ENCODE peak calls at places on chromosome 1, in seven cellular contexts. I is HCT116, P is HepG2, Z is K562, D is GM12878, Y is SK-N-SH, M is H1. U is an unnamed sample.

GRCh38 chr1:58283380-58284338 is 262.9 kb downstream of the OMA1 start:
- DNase-seq in I (no peak), P (peak), Z (no peak), D (no peak), Y (no peak), M (no peak), U (no peak)

GRCh38 chr1:6603424-6603850 is 768 bp upstream of the KLHL21 start:
- DNase-seq in I (no peak), P (peak), Z (peak), D (no peak), Y (no peak), M (peak), U (peak)

GRCh38 chr1:91891486-91891885 is 5.5 kb upstream of the TGFBR3 start:
- DNase-seq in I (no peak), P (no peak), Z (no peak), D (no peak), Y (no peak), M (no peak), U (no peak)

GRCh38 chr1:222769968-222770620 is 33.1 kb downstream of the FAM177B start:
- DNase-seq in I (no peak), P (no peak), Z (no peak), D (no peak), Y (no peak), M (no peak), U (no peak)

GRCh38 chr1:14259191-14259757 is 339.2 kb upstream of the KAZN start:
- DNase-seq in I (no peak), P (no peak), Z (no peak), D (no peak), Y (no peak), M (no peak), U (no peak)

GRCh38 chr1:62712625-62713243 is 24.5 kb upstream of the DOCK7 start:
- DNase-seq in I (no peak), P (no peak), Z (no peak), D (no peak), Y (no peak), M (no peak), U (no peak)

GRCh38 chr1:110337704-110338199 is 1.4 kb upstream of the RBM15 start:
- DNase-seq in I (no peak), P (peak), Z (peak), D (no peak), Y (peak), M (peak), U (no peak)

GRCh38 chr1:15343729-15344128 is 66.0 kb upstream of the EFHD2 start:
- DNase-seq in I (no peak), P (no peak), Z (no peak), D (no peak), Y (no peak), M (no peak), U (no peak)

GRCh38 chr1:118151312-118151937 is 33.6 kb downstream of the SPAG17 start:
- DNase-seq in I (peak), P (peak), Z (peak), D (peak), Y (peak), M (peak), U (peak)

GRCh38 chr1:41784516-41785279 is 134.0 kb downstream of the HIVEP3 start:
- DNase-seq in I (no peak), P (no peak), Z (no peak), D (no peak), Y (no peak), M (no peak), U (no peak)

GRCh38 chr1:40078512-40079333 is 18.3 kb downstream of the PPT1 start:
- DNase-seq in I (peak), P (peak), Z (peak), D (no peak), Y (peak), M (peak), U (no peak)

GRCh38 chr1:16248603-16249534 is 11.9 kb upstream of the CPLANE2 start:
- DNase-seq in I (peak), P (no peak), Z (peak), D (peak), Y (peak), M (no peak), U (no peak)

GRCh38 chr1:63728611-63729226 is 45.1 kb upstream of the ROR1 start:
- DNase-seq in I (no peak), P (no peak), Z (no peak), D (no peak), Y (no peak), M (peak), U (no peak)

GRCh38 chr1:157193219-157193618 is 55.0 kb upstream of the ETV3 start:
- DNase-seq in I (no peak), P (no peak), Z (no peak), D (no peak), Y (no peak), M (no peak), U (no peak)

GRCh38 chr1:65820983-65821382 is 28.3 kb downstream of the PDE4B start:
- DNase-seq in I (no peak), P (no peak), Z (no peak), D (no peak), Y (no peak), M (no peak), U (no peak)

GRCh38 chr1:3501856-3502665 is 47.6 kb downstream of the ARHGEF16 start:
- DNase-seq in I (no peak), P (peak), Z (peak), D (no peak), Y (peak), M (peak), U (peak)

GRCh38 chr1:204647114-204647804 is 38.3 kb downstream of the LRRN2 start:
- DNase-seq in I (peak), P (peak), Z (peak), D (peak), Y (no peak), M (no peak), U (peak)

GRCh38 chr1:99465176-99465900 is 180.6 kb upstream of the PALMD start:
- DNase-seq in I (no peak), P (no peak), Z (no peak), D (no peak), Y (peak), M (no peak), U (peak)

GRCh38 chr1:153619171-153619570 is 3.0 kb upstream of the S100A14 start:
- DNase-seq in I (no peak), P (no peak), Z (no peak), D (no peak), Y (no peak), M (no peak), U (no peak)

GRCh38 chr1:180101411-180101810 is 53.3 kb upstream of the QSOX1 start:
- DNase-seq in I (no peak), P (no peak), Z (no peak), D (no peak), Y (no peak), M (no peak), U (no peak)

GRCh38 chr1:164670026-164670425 is 111.0 kb downstream of the PBX1 start:
- DNase-seq in I (no peak), P (no peak), Z (no peak), D (no peak), Y (no peak), M (no peak), U (no peak)

GRCh38 chr1:52416811-52417210 is 12.4 kb downstream of the PRPF38A start:
- DNase-seq in I (no peak), P (no peak), Z (no peak), D (no peak), Y (no peak), M (no peak), U (no peak)

GRCh38 chr1:117171900-117172501 is 38.7 kb downstream of the VTCN1 start:
- DNase-seq in I (no peak), P (peak), Z (no peak), D (no peak), Y (no peak), M (no peak), U (no peak)

GRCh38 chr1:35264861-35265260 is 3.6 kb upstream of the ZMYM4 start:
- DNase-seq in I (no peak), P (peak), Z (no peak), D (no peak), Y (no peak), M (no peak), U (peak)

GRCh38 chr1:214002060-214002459 is 14.3 kb downstream of the PROX1 start:
- DNase-seq in I (no peak), P (no peak), Z (no peak), D (no peak), Y (no peak), M (no peak), U (no peak)

GRCh38 chr1:147758379-147759100 is 1.9 kb downstream of the GJA5 start:
- DNase-seq in I (no peak), P (peak), Z (no peak), D (no peak), Y (peak), M (no peak), U (no peak)

GRCh38 chr1:160657477-160657820 is 10.6 kb upstream of the SLAMF1 start:
- DNase-seq in I (no peak), P (no peak), Z (no peak), D (no peak), Y (no peak), M (no peak), U (no peak)

GRCh38 chr1:201537966-201538617 is 835 bp upstream of the NAV1 start:
- DNase-seq in I (no peak), P (no peak), Z (peak), D (no peak), Y (no peak), M (peak), U (no peak)

GRCh38 chr1:165056914-165057313 is 299.6 kb downstream of the LMX1A start:
- DNase-seq in I (no peak), P (no peak), Z (no peak), D (no peak), Y (no peak), M (no peak), U (no peak)

GRCh38 chr1:163844393-163844948 is 522.7 kb downstream of the NUF2 start:
- DNase-seq in I (no peak), P (no peak), Z (no peak), D (no peak), Y (no peak), M (no peak), U (no peak)

GRCh38 chr1:40313958-40314720 is 2.9 kb downstream of the COL9A2 start:
- DNase-seq in I (no peak), P (peak), Z (no peak), D (no peak), Y (no peak), M (no peak), U (no peak)

GRCh38 chr1:162003061-162003824 is 20.4 kb downstream of the OLFML2B start:
- DNase-seq in I (no peak), P (no peak), Z (no peak), D (no peak), Y (no peak), M (no peak), U (no peak)

GRCh38 chr1:208888376-208888775 is 644.2 kb upstream of the PLXNA2 start:
- DNase-seq in I (no peak), P (no peak), Z (no peak), D (no peak), Y (no peak), M (no peak), U (no peak)

GRCh38 chr1:84975035-84975434 is 21.9 kb downstream of the MCOLN2 start:
- DNase-seq in I (no peak), P (no peak), Z (no peak), D (no peak), Y (no peak), M (no peak), U (no peak)

GRCh38 chr1:9652379-9653194 is 1.1 kb downstream of the PIK3CD start:
- DNase-seq in I (no peak), P (no peak), Z (no peak), D (no peak), Y (peak), M (no peak), U (no peak)

GRCh38 chr1:225366016-225366415 is 61.8 kb downstream of the LBR start:
- DNase-seq in I (no peak), P (no peak), Z (no peak), D (no peak), Y (no peak), M (no peak), U (no peak)
- TF ChIP-seq JUND in I (no peak), P (no peak), Z (no peak), D (no peak), Y (no peak), M (no peak), U (no peak)

DNA sequence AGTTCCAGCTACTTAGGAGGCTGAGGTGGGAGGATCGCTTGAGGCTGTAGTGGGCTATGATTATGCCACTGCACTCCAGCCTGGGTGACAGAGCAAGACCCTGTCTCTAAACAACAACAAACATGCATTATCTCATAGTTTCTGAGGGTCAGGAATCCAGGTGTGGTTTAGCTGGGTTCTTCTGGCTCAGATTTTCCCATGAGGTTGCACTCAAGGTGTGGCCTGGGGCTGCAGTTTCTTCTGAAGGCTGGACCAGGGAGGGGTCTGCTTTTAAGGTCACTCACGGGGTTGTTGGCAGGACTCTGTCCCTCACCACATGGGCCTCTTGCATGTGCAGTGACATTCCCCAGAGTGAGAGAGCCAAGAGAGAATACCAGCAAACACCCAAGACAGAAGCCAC is 77.0 kb downstream of the EPHB2 start:
- DNase-seq in I (no peak), P (no peak), Z (no peak), D (no peak), Y (no peak), M (no peak), U (no peak)
- TF ChIP-seq JUND in I (no peak), P (no peak), Z (no peak), D (no peak), Y (no peak), M (no peak), U (no peak)

DNA sequence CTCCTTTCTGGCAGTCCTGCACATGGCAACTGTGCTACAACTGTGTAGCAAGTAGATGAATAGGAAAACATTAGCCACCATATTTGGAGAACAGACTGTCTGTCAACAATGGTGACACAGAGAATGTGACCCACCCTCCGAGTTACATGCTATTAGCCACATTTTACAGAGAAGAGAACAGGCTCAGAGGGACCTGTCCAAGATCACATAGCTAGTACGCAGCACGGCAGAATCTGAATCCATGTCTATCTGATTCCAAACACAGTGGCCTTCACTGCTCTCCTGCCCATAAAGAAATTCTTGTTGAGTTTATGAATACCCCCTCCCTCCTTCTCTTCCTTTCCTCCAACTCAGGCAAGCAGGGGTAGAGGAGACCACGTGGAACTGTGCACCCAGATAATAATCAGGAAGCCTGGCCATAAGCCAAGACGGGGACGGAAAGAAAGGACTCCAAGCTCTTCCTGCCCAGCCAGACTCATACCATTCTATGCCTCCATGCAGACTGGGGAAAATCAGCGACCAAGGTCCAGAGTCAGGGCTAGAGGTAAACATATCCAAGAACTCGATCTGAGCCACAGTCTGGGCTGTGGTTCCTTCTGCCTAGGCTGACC is 78.8 kb downstream of the TRABD2B start:
- DNase-seq in I (no peak), P (peak), Z (no peak), D (no peak), Y (peak), M (no peak), U (no peak)
- TF ChIP-seq JUND in I (no peak), P (no peak), Z (no peak), D (no peak), Y (no peak), M (no peak), U (no peak)

GRCh38 chr1:88873737-88874374 is 17.5 kb downstream of the GTF2B start:
- DNase-seq in I (no peak), P (peak), Z (no peak), D (no peak), Y (no peak), M (no peak), U (no peak)

DNA sequence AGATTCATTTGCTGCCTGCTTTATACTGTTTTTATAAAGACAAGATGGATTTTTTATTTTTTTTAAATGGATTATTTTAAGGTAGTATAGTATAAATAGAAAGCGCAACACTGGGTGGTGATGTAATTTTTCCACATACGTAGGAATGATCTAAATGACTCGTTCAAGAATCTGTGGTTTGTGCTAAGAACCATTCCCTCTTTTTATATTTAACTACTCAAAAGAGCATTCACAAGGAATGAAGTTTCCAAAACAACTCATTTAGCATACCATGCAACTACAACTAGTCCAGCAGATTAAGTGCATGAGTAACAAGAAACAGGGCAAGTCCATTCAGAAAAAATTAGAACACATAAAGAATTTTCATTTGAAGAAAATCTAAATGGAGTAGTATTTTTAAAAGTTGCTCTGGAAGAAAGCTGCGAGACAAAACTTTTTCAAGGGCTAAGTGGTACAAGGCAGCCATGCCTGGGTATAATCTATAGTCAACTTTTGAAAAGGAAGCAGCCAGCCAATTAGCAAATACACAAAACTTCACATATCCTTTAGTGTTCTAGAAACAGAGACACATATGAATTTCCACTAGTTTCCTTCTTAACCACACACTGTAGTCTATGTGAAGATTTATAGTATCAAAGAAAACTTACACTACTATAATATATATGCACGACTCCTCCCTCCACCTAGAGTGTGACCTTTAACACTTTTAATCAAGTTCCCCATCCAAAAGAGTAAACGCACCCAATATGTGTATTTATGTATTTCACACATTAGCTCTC is 23.4 kb downstream of the GTF2B start:
- DNase-seq in I (no peak), P (no peak), Z (no peak), D (no peak), Y (no peak), M (no peak), U (no peak)
- TF ChIP-seq JUND in I (no peak), P (no peak), Z (no peak), D (no peak), Y (no peak), M (no peak), U (no peak)

DNA sequence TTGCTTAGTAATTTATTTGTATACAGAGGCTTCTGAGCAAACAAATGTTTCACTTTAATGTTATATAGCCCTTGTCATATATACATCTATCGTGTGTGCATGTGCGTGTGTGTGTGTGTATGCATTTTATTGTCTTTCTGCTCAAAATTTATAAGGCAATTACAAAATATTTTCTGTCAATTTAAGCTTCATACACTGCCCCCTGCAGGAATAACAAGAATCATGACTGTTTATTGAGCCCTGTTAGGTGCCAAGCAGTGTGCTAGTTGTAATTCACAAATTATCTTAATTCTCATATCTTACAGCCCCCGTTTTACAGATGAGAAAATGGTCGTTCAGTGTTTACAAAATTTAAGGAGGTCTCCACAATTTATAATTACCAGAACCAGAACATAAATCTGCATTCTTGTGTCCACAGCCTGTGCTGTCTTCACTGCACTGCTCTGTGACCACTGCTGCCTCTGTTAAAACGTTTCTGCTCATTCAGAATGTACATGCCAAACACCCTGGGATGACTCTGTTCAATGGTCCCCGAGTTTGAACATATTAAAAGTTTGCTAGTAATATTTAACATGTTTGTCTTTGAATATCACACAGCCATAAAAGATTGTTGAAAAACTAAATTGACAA is 181.3 kb downstream of the ATP6V1G3 start:
- DNase-seq in I (peak), P (peak), Z (no peak), D (no peak), Y (no peak), M (no peak), U (peak)
- TF ChIP-seq JUND in I (no peak), P (no peak), Z (no peak), D (no peak), Y (no peak), M (no peak), U (no peak)

GRCh38 chr1:225945564-225945963 is 4.5 kb upstream of the LEFTY2 start:
- DNase-seq in I (no peak), P (no peak), Z (peak), D (no peak), Y (no peak), M (no peak), U (no peak)

GRCh38 chr1:225946803-225947202 is 5.8 kb upstream of the LEFTY2 start:
- DNase-seq in I (no peak), P (no peak), Z (no peak), D (no peak), Y (no peak), M (no peak), U (no peak)

GRCh38 chr1:225944387-225944786 is 3.4 kb upstream of the LEFTY2 start:
- DNase-seq in I (no peak), P (no peak), Z (peak), D (no peak), Y (no peak), M (no peak), U (no peak)

GRCh38 chr1:225944951-225945350 is 3.9 kb upstream of the LEFTY2 start:
- DNase-seq in I (no peak), P (no peak), Z (peak), D (no peak), Y (no peak), M (no peak), U (no peak)

GRCh38 chr1:225946082-225946620 is 5.1 kb upstream of the LEFTY2 start:
- DNase-seq in I (no peak), P (no peak), Z (peak), D (no peak), Y (no peak), M (no peak), U (no peak)
- TF ChIP-seq JUND in I (no peak), P (no peak), Z (no peak), D (no peak), Y (no peak), M (no peak), U (no peak)

GRCh38 chr1:203153051-203153988 is 22.3 kb downstream of the MYBPH start:
- DNase-seq in I (no peak), P (no peak), Z (no peak), D (no peak), Y (no peak), M (no peak), U (no peak)
- TF ChIP-seq JUND in I (no peak), P (no peak), Z (no peak), D (no peak), Y (no peak), M (no peak), U (no peak)

DNA sequence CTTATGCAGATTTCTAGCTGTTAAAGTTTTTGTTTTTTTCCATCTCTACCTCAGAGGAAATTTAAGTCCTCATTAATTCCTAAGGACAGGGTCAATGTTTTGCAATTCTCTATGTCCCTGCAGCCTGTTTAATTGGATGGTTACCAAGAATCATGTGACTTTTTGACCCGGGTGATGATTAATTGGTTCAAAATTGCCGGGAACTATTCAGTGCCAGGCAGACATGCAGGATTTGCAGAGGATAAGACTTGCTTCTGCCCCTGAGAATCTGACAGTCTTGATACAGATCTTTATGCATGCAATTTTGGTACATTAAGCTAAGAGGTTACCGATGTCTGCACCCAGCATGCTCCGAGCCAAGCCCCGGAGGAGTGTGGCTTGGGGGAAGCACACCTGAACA is 87.9 kb downstream of the PLPP3 start:
- DNase-seq in I (no peak), P (no peak), Z (no peak), D (no peak), Y (peak), M (no peak), U (no peak)
- TF ChIP-seq JUND in I (no peak), P (no peak), Z (no peak), D (no peak), Y (no peak), M (no peak), U (no peak)

U was measured in T47D.